ENCODE peak calls at places on chromosomes 3 and 15, in six cellular contexts. C is dorsolateral prefrontal cortex, E is suprapubic skin, X is fibroblast of lung, D is heart right ventricle, J is AG09319. N is an unnamed sample.

GRCh38 chr15:40346579-40347558 is 4.0 kb upstream of the PHGR1 start:
- DNase-seq in D (no peak), C (no peak), E (no peak), J (no peak), X (no peak), N (no peak)

GRCh38 chr3:148021400-148021799 is 612.2 kb downstream of the ZIC1 start:
- DNase-seq in C (no peak), E (no peak), J (no peak), D (no peak), X (peak; percentile 64), N (no peak)

GRCh38 chr15:25883860-25884259 is 20.7 kb upstream of the ATP10A start:
- DNase-seq in X (peak; percentile 99), J (peak; percentile 79), D (no peak), C (no peak), E (no peak), N (no peak)

GRCh38 chr3:123409443-123410148 is 39.3 kb downstream of the ADCY5 start:
- DNase-seq in D (no peak), X (no peak), E (no peak), J (no peak), C (no peak), N (no peak)

GRCh38 chr15:57138260-57138895 is 219.9 kb downstream of the TCF12 start:
- DNase-seq in D (peak; percentile 42), X (peak; percentile 80), J (no peak), E (no peak), C (no peak), N (peak; percentile 65)

GRCh38 chr3:126541628-126542339 is 16.9 kb downstream of the C3orf22 start:
- DNase-seq in E (peak; percentile 38), C (peak; percentile 23), X (no peak), D (no peak), J (no peak), N (no peak)

GRCh38 chr3:127102587-127102986 is 90.3 kb upstream of the PRR23E start:
- DNase-seq in J (no peak), E (no peak), X (no peak), D (no peak), C (peak; percentile 28), N (no peak)

GRCh38 chr15:74311734-74312444 is 55.6 kb downstream of the CYP11A1 start:
- DNase-seq in J (no peak), C (no peak), D (no peak), X (no peak), E (no peak), N (peak; percentile 36)

DNA sequence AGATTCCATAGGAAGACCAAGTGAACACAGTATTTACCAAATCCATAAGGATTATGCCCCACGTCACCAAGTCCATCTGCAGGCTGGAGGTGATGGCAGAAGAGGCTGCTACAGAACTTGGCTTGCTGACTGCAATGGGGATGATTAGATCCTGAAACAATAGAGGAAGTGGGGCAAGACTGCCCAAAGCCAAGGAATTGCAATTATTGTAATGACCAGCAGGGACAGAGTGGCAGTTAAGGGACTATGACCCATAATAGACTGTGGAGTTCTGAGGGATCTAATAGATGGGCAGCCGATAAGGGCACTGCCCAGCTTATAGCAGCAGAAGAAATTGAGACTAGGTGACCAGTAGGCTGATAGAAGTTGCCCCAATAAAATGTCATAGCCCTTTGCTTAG is 108.4 kb downstream of the MINAR1 start:
- DNase-seq in J (no peak), X (no peak), D (no peak), E (no peak), C (no peak), N (no peak)
- TF ChIP-seq CTCF in J (no peak), X (no peak), D (no peak), E (no peak), C (no peak), N (no peak)

DNA sequence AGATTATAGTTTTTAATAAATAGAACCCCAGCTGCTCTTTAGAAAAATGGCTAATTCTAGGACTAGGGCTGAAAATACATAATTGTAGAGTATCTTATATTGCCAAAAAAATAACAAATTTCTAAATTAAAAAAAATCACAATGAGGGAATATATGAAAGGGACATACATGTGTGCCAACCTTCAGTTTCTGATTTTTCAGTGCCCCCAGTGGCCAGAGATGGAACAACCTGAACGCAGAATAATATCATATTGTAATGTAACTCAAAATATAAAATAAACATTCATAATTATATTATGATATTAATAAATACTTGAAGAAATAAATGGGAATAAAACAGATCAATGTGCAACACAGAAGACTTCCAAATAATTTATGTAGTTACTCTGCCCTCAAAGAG is 460.5 kb downstream of the ZNF385D start:
- DNase-seq in E (no peak), X (no peak), D (no peak), J (no peak), C (no peak), N (peak; percentile 11)
- TF ChIP-seq CTCF in E (peak; percentile 16), X (peak; percentile 66), D (peak; percentile 58), J (peak; percentile 35), C (peak; percentile 31), N (peak; percentile 40)

DNA sequence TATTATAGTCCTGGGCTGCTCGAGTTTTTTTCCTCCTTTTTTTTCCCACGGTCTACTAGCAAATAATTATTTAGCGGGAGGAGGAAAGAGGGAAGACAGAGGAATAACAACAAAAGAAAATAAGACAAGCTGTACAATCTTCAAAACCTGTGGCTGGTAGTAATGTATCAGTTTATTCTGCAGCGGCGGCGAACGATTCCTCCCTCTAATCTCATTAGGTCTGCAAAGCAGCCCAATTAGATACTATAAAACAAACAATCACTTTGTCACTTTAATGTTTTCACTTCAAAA is 398 bp upstream of the TLE3 start:
- DNase-seq in X (no peak), E (no peak), C (no peak), J (no peak), D (no peak), N (no peak)
- TF ChIP-seq CTCF in X (no peak), E (no peak), C (no peak), J (no peak), D (no peak), N (no peak)

GRCh38 chr3:151425640-151426336 is 35.1 kb downstream of the IGSF10 start:
- DNase-seq in E (no peak), C (no peak), D (no peak), X (peak; percentile 44), J (no peak), N (peak; percentile 23)
- TF ChIP-seq CTCF in E (no peak), C (no peak), D (no peak), X (peak; percentile 25), J (no peak), N (peak; percentile 18)

GRCh38 chr3:142228964-142229363 is 3.6 kb upstream of the GK5 start:
- DNase-seq in J (no peak), E (no peak), X (no peak), D (no peak), C (no peak), N (no peak)

GRCh38 chr3:142224482-142225072 is 808 bp downstream of the GK5 start:
- DNase-seq in C (no peak), D (no peak), E (no peak), J (no peak), X (no peak), N (no peak)

GRCh38 chr3:142225885-142226215 is 465 bp upstream of the GK5 start:
- DNase-seq in X (no peak), D (no peak), C (no peak), E (no peak), J (no peak), N (no peak)

GRCh38 chr3:142223282-142223681 is 2.1 kb downstream of the GK5 start:
- DNase-seq in X (no peak), E (no peak), D (no peak), C (no peak), J (no peak), N (no peak)

DNA sequence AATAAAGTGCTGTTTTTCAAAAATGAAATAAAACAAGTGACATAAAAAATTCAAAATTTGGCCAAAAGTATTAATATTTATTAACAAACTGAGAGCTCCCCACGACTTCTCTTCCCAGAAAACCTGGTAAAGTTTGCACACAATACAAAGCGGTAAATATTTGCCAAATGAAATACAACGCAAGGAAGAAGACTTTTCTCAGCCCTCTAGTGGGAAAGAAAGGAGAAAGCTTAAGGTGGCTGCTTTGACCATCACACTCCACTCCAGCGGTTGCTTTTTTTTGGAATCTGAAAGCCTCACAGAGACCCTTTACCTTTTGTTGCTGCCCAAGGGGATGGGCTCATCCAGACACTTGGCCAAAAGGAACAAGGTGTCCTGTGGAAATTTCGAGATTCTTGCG is 1.1 kb upstream of the GK5 start:
- DNase-seq in J (no peak), E (no peak), C (no peak), X (no peak), D (no peak), N (no peak)
- TF ChIP-seq CTCF in J (no peak), E (no peak), C (no peak), X (peak; percentile 29), D (no peak), N (no peak)

DNA sequence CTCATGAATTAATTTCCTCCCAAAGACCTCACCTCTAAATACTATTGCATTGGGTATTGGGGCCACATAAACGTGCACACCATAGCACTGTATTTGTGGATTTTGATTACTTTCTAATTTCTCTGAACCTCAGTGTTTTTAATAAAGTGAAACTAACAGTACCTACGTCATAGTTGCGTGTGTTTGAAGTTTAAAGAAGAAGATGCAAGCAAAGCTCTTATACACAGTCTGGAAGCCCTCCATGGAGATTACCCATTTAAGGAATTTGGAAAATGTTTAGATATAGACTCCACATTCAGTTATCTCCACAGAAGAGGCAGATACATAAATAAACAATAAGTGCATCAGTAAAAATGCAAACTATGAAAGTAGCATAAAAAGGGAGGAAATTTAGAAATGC is 581.1 kb upstream of the GBE1 start:
- DNase-seq in D (no peak), C (no peak), E (no peak), X (no peak), J (no peak), N (no peak)
- TF ChIP-seq CTCF in D (no peak), C (no peak), E (no peak), X (no peak), J (no peak), N (no peak)

DNA sequence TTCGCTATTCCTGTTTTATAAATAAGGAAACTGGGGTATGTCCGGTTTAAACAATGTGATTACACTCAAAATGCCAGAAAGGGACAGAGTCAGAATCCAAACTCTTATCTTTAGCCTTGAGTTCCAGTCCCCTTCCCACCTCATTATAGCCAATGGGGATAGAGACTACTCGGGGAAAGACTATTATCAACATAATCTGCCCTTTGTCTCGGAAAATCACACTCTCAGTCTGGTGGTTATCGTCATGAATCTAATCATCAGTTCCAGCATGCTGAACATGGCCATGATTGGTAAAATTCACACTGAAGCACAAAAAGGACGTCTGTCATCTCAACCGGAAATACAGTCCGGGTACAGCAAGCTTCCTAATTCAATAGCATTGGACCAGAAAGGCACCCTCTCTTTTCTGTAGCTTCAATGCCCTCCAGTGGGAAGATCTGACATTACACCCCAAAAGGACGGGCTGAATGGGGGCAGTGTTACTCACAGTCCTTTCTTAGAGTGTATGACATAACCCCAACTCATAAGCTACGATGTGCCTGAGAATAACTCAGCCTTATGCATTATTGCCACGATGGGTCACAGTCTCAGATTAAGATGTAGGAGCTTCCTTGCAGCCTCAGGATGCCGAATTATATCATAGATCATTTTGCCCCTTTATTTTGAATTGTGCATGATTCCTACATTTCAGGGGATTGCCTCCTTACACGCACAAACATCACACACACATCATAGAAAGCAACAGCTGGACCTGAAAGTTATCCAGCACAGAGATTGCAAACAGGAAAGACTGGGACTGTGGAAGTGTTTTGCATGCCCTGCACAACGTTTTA is 390.4 kb upstream of the LMCD1 start:
- DNase-seq in D (peak; percentile 61), C (peak; percentile 69), E (no peak), X (peak; percentile 72), J (no peak), N (peak; percentile 72)
- TF ChIP-seq CTCF in D (peak; percentile 75), C (peak; percentile 93), E (peak; percentile 63), X (peak; percentile 86), J (peak; percentile 56), N (peak; percentile 87)

GRCh38 chr15:101773496-101774100 is 29.7 kb upstream of the OR4F6 start:
- DNase-seq in E (no peak), X (no peak), J (no peak), C (no peak), D (no peak), N (peak; percentile 38)
- TF ChIP-seq CTCF in E (no peak), X (no peak), J (no peak), C (no peak), D (peak; percentile 18), N (peak; percentile 10)

N was measured in MCF 10A.